ENCODE peak calls at places on chromosomes 6 and 20, in five cellular contexts. K is dorsolateral prefrontal cortex, W is AG04450, D is AG10803, Y is H1. I is an unnamed sample.

GRCh38 chr20:4043801-4044200 is 28.4 kb upstream of the RNF24 start:
- DNase-seq in K (no peak), W (no peak), D (no peak), Y (no peak), I (no peak)

GRCh38 chr6:148251286-148251685 is 91.4 kb upstream of the SASH1 start:
- DNase-seq in K (no peak), W (peak), D (peak), Y (no peak), I (peak)

GRCh38 chr6:78243519-78243918 is 590.7 kb downstream of the MEI4 start:
- DNase-seq in K (no peak), W (no peak), D (peak), Y (no peak), I (no peak)

GRCh38 chr6:68343901-68344300 is 291.2 kb upstream of the ADGRB3 start:
- DNase-seq in K (no peak), W (no peak), D (no peak), Y (peak), I (no peak)

GRCh38 chr6:9140181-9140580 is 704.8 kb upstream of the SLC35B3 start:
- DNase-seq in K (no peak), W (no peak), D (no peak), Y (no peak), I (no peak)

GRCh38 chr20:57435498-57436222 is 44.5 kb downstream of the RBM38 start:
- DNase-seq in K (peak), W (no peak), D (peak), Y (no peak), I (no peak)

GRCh38 chr6:83113258-83113657 is 45.8 kb downstream of the DOP1A start:
- DNase-seq in K (no peak), W (no peak), D (no peak), Y (no peak), I (no peak)

GRCh38 chr20:51579137-51579536 is 36.6 kb upstream of the NFATC2 start:
- DNase-seq in K (no peak), W (no peak), D (peak), Y (no peak), I (peak)

GRCh38 chr6:150765457-150765764 is 100.1 kb upstream of the MTHFD1L start:
- DNase-seq in K (no peak), W (no peak), D (no peak), Y (no peak), I (no peak)

GRCh38 chr6:110338820-110339470 is 19.2 kb downstream of the METTL24 start:
- DNase-seq in K (no peak), W (no peak), D (no peak), Y (no peak), I (no peak)

GRCh38 chr6:110345025-110345424 is 13.1 kb downstream of the METTL24 start:
- DNase-seq in K (no peak), W (no peak), D (no peak), Y (no peak), I (no peak)

GRCh38 chr6:110340566-110340965 is 17.6 kb downstream of the METTL24 start:
- DNase-seq in K (no peak), W (no peak), D (no peak), Y (no peak), I (no peak)

GRCh38 chr6:110342759-110343158 is 15.4 kb downstream of the METTL24 start:
- DNase-seq in K (no peak), W (no peak), D (no peak), Y (no peak), I (no peak)

GRCh38 chr6:110341671-110342304 is 16.4 kb downstream of the METTL24 start:
- DNase-seq in K (no peak), W (no peak), D (no peak), Y (no peak), I (peak)
- TF ChIP-seq CTCF in K (no peak), W (peak), D (peak), Y (peak), I (peak)

GRCh38 chr6:4281341-4282293 is 146.2 kb upstream of the ECI2 start:
- DNase-seq in K (peak), W (no peak), D (no peak), Y (peak), I (no peak)
- TF ChIP-seq CTCF in K (no peak), W (peak), D (no peak), Y (peak), I (no peak)

GRCh38 chr6:36285187-36285612 is 15.3 kb downstream of the PNPLA1 start:
- DNase-seq in K (peak), W (no peak), D (no peak), Y (peak), I (no peak)
- TF ChIP-seq CTCF in K (no peak), W (no peak), D (no peak), Y (peak), I (no peak)

GRCh38 chr6:54990001-54990400 is 143.4 kb downstream of the FAM83B start:
- DNase-seq in K (no peak), W (no peak), D (no peak), Y (no peak), I (no peak)

GRCh38 chr6:54993948-54994347 is 147.4 kb downstream of the FAM83B start:
- DNase-seq in K (no peak), W (no peak), D (no peak), Y (no peak), I (no peak)

GRCh38 chr6:54991761-54992330 is 145.3 kb downstream of the FAM83B start:
- DNase-seq in K (no peak), W (no peak), D (no peak), Y (no peak), I (no peak)

GRCh38 chr6:54993294-54993693 is 146.7 kb downstream of the FAM83B start:
- DNase-seq in K (no peak), W (no peak), D (no peak), Y (no peak), I (no peak)

DNA sequence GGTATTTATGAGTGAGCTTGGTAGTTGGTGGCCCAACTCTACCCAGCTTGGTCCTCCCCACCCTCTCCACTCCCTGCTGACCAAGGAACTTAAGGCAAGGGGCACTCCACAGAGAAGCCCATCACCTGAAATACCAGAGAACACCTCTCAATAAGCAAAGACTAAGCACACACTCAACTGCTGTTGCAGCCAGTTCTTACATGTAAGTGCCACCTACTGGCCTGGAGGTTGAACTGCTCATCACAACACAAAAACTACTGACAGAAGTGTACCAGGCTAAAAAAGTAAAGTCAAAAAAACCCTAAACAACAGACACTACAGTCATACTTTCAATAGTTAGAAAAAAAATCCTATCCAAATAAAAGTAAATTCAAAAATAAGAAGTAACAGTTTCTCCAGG is 146.2 kb downstream of the FAM83B start:
- DNase-seq in K (no peak), W (no peak), D (no peak), Y (no peak), I (no peak)
- TF ChIP-seq CTCF in K (no peak), W (peak), D (peak), Y (peak), I (peak)

GRCh38 chr6:14316911-14317535 is 199.5 kb downstream of the CD83 start:
- DNase-seq in K (no peak), W (no peak), D (no peak), Y (no peak), I (no peak)
- TF ChIP-seq CTCF in K (no peak), W (peak), D (no peak), Y (peak), I (no peak)

GRCh38 chr20:19185083-19185482 is 27.4 kb upstream of the SLC24A3 start:
- DNase-seq in K (no peak), W (no peak), D (no peak), Y (no peak), I (no peak)
- TF ChIP-seq CTCF in K (no peak), W (no peak), D (no peak), Y (no peak), I (no peak)

I was measured in HFFc6.